ENCODE peak calls at places on chromosomes 3 and 15, in five cellular contexts. U is natural killer cell, C is posterior vena cava, I is KBM-7, L is GM20000. P is an unnamed sample.

GRCh38 chr3:107506458-107506857 is 16.3 kb upstream of the BBX start:
- DNase-seq in L (no peak), C (no peak), U (no peak), I (no peak), P (no peak)

GRCh38 chr3:12046406-12046805 is 42.2 kb downstream of the SYN2 start:
- DNase-seq in L (no peak), U (no peak), I (peak), C (no peak), P (no peak)

GRCh38 chr3:64691051-64691450 is 3.3 kb upstream of the ADAMTS9 start:
- DNase-seq in I (no peak), L (no peak), C (peak), U (no peak), P (no peak)

GRCh38 chr15:66264853-66265252 is 11.3 kb upstream of the MEGF11 start:
- DNase-seq in C (no peak), I (no peak), L (no peak), U (no peak), P (no peak)

GRCh38 chr15:81492303-81492702 is 118.3 kb upstream of the TMC3 start:
- DNase-seq in C (no peak), L (no peak), U (no peak), I (no peak), P (no peak)

GRCh38 chr3:13087320-13087985 is 14.2 kb upstream of the IQSEC1 start:
- DNase-seq in U (no peak), L (no peak), I (peak), C (no peak), P (no peak)

GRCh38 chr3:187920871-187921270 is 175.6 kb upstream of the BCL6 start:
- DNase-seq in C (no peak), U (no peak), I (no peak), L (no peak), P (no peak)

GRCh38 chr3:149581248-149581647 is 76.6 kb downstream of the WWTR1 start:
- DNase-seq in U (no peak), C (no peak), I (no peak), L (peak), P (no peak)

GRCh38 chr15:22839046-22839705 is 710 bp downstream of the NIPA2 start:
- DNase-seq in I (peak), C (no peak), L (peak), U (no peak), P (no peak)

GRCh38 chr3:115864912-115865311 is 241.6 kb downstream of the GAP43 start:
- DNase-seq in I (no peak), U (no peak), L (no peak), C (no peak), P (no peak)

GRCh38 chr3:45992820-45993219 is 2.8 kb downstream of the FYCO1 start:
- DNase-seq in C (no peak), L (no peak), I (no peak), U (no peak), P (no peak)

GRCh38 chr3:33075996-33076395 is 20.9 kb downstream of the GLB1 start:
- DNase-seq in U (no peak), L (no peak), I (no peak), C (no peak), P (no peak)

GRCh38 chr3:152426393-152426792 is 157.7 kb downstream of the MBNL1 start:
- DNase-seq in I (no peak), U (no peak), L (no peak), C (no peak), P (no peak)